ENCODE peak calls at places on chromosomes 1 and 21, in four cellular contexts. One of them, this sample, is unnamed.

GRCh38 chr1:11654571-11655262 is at the start of gene FBXO44:
- DNase-seq in body of pancreas: peak
- DNase-seq in epithelial cell of esophagus: peak
- DNase-seq in CD4-positive, CD25-positive, alpha-beta regulatory T cell: peak
- DNase-seq in this sample: no peak

GRCh38 chr1:92975551-92976232 is 14.4 kb upstream of the DIPK1A start:
- DNase-seq in epithelial cell of esophagus: no peak
- DNase-seq in CD4-positive, CD25-positive, alpha-beta regulatory T cell: no peak
- DNase-seq in body of pancreas: peak
- DNase-seq in this sample: no peak

GRCh38 chr1:164823486-164824279 is 264.7 kb downstream of the PBX1 start:
- DNase-seq in epithelial cell of esophagus: no peak
- DNase-seq in body of pancreas: peak
- DNase-seq in CD4-positive, CD25-positive, alpha-beta regulatory T cell: no peak
- DNase-seq in this sample: no peak

GRCh38 chr21:37452222-37452621 is 85.6 kb downstream of the DYRK1A start:
- DNase-seq in body of pancreas: no peak
- DNase-seq in CD4-positive, CD25-positive, alpha-beta regulatory T cell: no peak
- DNase-seq in epithelial cell of esophagus: no peak
- DNase-seq in this sample: peak

GRCh38 chr1:217921126-217921900 is 290.2 kb downstream of the SPATA17 start:
- DNase-seq in CD4-positive, CD25-positive, alpha-beta regulatory T cell: no peak
- DNase-seq in epithelial cell of esophagus: peak
- DNase-seq in body of pancreas: no peak
- DNase-seq in this sample: no peak

GRCh38 chr1:187091666-187092065 is 262.9 kb downstream of the PLA2G4A start:
- DNase-seq in CD4-positive, CD25-positive, alpha-beta regulatory T cell: no peak
- DNase-seq in epithelial cell of esophagus: no peak
- DNase-seq in body of pancreas: no peak
- DNase-seq in this sample: no peak

GRCh38 chr1:160885080-160885479 is at the start of gene ITLN1:
- DNase-seq in CD4-positive, CD25-positive, alpha-beta regulatory T cell: no peak
- DNase-seq in epithelial cell of esophagus: no peak
- DNase-seq in body of pancreas: no peak
- DNase-seq in this sample: no peak

GRCh38 chr1:160362168-160362941 is 4.5 kb upstream of the NHLH1 start:
- DNase-seq in epithelial cell of esophagus: no peak
- DNase-seq in CD4-positive, CD25-positive, alpha-beta regulatory T cell: no peak
- DNase-seq in body of pancreas: no peak
- DNase-seq in this sample: no peak

GRCh38 chr1:27638047-27638734 is 3.2 kb upstream of the FGR start:
- DNase-seq in CD4-positive, CD25-positive, alpha-beta regulatory T cell: no peak
- DNase-seq in body of pancreas: no peak
- DNase-seq in epithelial cell of esophagus: no peak
- DNase-seq in this sample: no peak

GRCh38 chr1:1060281-1061000 is 13.7 kb downstream of the RNF223 start:
- DNase-seq in CD4-positive, CD25-positive, alpha-beta regulatory T cell: no peak
- DNase-seq in epithelial cell of esophagus: no peak
- DNase-seq in body of pancreas: no peak
- DNase-seq in this sample: no peak

GRCh38 chr1:1059494-1060280 is 14.4 kb downstream of the RNF223 start:
- DNase-seq in CD4-positive, CD25-positive, alpha-beta regulatory T cell: peak
- DNase-seq in epithelial cell of esophagus: peak
- DNase-seq in body of pancreas: peak
- DNase-seq in this sample: no peak

GRCh38 chr1:1058921-1059493 is 15.1 kb downstream of the RNF223 start:
- DNase-seq in epithelial cell of esophagus: peak
- DNase-seq in body of pancreas: no peak
- DNase-seq in CD4-positive, CD25-positive, alpha-beta regulatory T cell: no peak
- DNase-seq in this sample: no peak

GRCh38 chr1:1055841-1056736 is 18.0 kb downstream of the RNF223 start:
- DNase-seq in CD4-positive, CD25-positive, alpha-beta regulatory T cell: no peak
- DNase-seq in epithelial cell of esophagus: no peak
- DNase-seq in body of pancreas: no peak
- DNase-seq in this sample: no peak

GRCh38 chr1:1058088-1058905 is 15.8 kb downstream of the RNF223 start:
- DNase-seq in CD4-positive, CD25-positive, alpha-beta regulatory T cell: no peak
- DNase-seq in epithelial cell of esophagus: no peak
- DNase-seq in body of pancreas: no peak
- DNase-seq in this sample: no peak
- H3K4me3 ChIP-seq in CD4-positive, CD25-positive, alpha-beta regulatory T cell: no peak
- H3K4me3 ChIP-seq in epithelial cell of esophagus: no peak
- H3K4me3 ChIP-seq in body of pancreas: no peak
- H3K4me3 ChIP-seq in this sample: peak

GRCh38 chr1:243730499-243731150 is 119.4 kb downstream of the AKT3 start:
- DNase-seq in epithelial cell of esophagus: peak
- DNase-seq in CD4-positive, CD25-positive, alpha-beta regulatory T cell: no peak
- DNase-seq in body of pancreas: peak
- DNase-seq in this sample: no peak
- H3K4me3 ChIP-seq in epithelial cell of esophagus: no peak
- H3K4me3 ChIP-seq in CD4-positive, CD25-positive, alpha-beta regulatory T cell: no peak
- H3K4me3 ChIP-seq in body of pancreas: no peak
- H3K4me3 ChIP-seq in this sample: no peak

GRCh38 chr1:150148834-150149489 is 754 bp upstream of the PLEKHO1 start:
- DNase-seq in body of pancreas: no peak
- DNase-seq in epithelial cell of esophagus: no peak
- DNase-seq in CD4-positive, CD25-positive, alpha-beta regulatory T cell: no peak
- DNase-seq in this sample: no peak

GRCh38 chr1:150141452-150141851 is 8.3 kb upstream of the PLEKHO1 start:
- DNase-seq in body of pancreas: no peak
- DNase-seq in CD4-positive, CD25-positive, alpha-beta regulatory T cell: no peak
- DNase-seq in epithelial cell of esophagus: no peak
- DNase-seq in this sample: no peak

GRCh38 chr1:150142083-150142482 is 7.6 kb upstream of the PLEKHO1 start:
- DNase-seq in epithelial cell of esophagus: no peak
- DNase-seq in CD4-positive, CD25-positive, alpha-beta regulatory T cell: no peak
- DNase-seq in body of pancreas: no peak
- DNase-seq in this sample: no peak

GRCh38 chr1:150146853-150147542 is 2.7 kb upstream of the PLEKHO1 start:
- DNase-seq in CD4-positive, CD25-positive, alpha-beta regulatory T cell: no peak
- DNase-seq in body of pancreas: no peak
- DNase-seq in epithelial cell of esophagus: no peak
- DNase-seq in this sample: no peak

DNA sequence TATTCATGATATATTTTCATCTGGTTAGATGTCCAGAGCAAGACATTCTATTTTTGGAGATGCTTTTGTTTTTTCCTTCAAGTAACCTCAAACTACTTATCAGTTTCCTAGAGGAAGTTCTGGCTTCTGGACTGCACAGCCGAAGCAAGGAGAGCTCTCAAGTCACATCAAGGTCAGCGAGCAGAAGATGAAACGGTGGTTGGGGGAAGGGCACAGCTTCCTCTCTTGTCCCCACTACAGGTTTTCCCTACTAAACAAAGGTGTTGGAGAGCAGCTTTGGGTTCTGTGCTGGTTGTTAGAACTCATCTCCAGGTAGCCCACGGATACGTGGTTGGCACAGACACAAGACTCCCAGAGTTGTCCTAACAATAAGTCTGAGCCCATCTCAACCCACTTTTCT is 5.1 kb upstream of the PLEKHO1 start:
- DNase-seq in body of pancreas: no peak
- DNase-seq in epithelial cell of esophagus: no peak
- DNase-seq in CD4-positive, CD25-positive, alpha-beta regulatory T cell: no peak
- DNase-seq in this sample: no peak
- H3K4me3 ChIP-seq in body of pancreas: no peak
- H3K4me3 ChIP-seq in epithelial cell of esophagus: no peak
- H3K4me3 ChIP-seq in CD4-positive, CD25-positive, alpha-beta regulatory T cell: no peak
- H3K4me3 ChIP-seq in this sample: no peak

GRCh38 chr1:154964359-154964758 is 2.8 kb upstream of the PYGO2 start:
- DNase-seq in body of pancreas: no peak
- DNase-seq in CD4-positive, CD25-positive, alpha-beta regulatory T cell: no peak
- DNase-seq in epithelial cell of esophagus: no peak
- DNase-seq in this sample: no peak
- H3K4me3 ChIP-seq in body of pancreas: no peak
- H3K4me3 ChIP-seq in CD4-positive, CD25-positive, alpha-beta regulatory T cell: no peak
- H3K4me3 ChIP-seq in epithelial cell of esophagus: no peak
- H3K4me3 ChIP-seq in this sample: no peak

GRCh38 chr1:56575865-56576264 is 3.5 kb downstream of the PLPP3 start:
- DNase-seq in CD4-positive, CD25-positive, alpha-beta regulatory T cell: no peak
- DNase-seq in body of pancreas: no peak
- DNase-seq in epithelial cell of esophagus: no peak
- DNase-seq in this sample: no peak

GRCh38 chr1:56570924-56571372 is 8.4 kb downstream of the PLPP3 start:
- DNase-seq in CD4-positive, CD25-positive, alpha-beta regulatory T cell: no peak
- DNase-seq in body of pancreas: peak
- DNase-seq in epithelial cell of esophagus: peak
- DNase-seq in this sample: no peak

GRCh38 chr1:56574794-56575193 is 4.6 kb downstream of the PLPP3 start:
- DNase-seq in CD4-positive, CD25-positive, alpha-beta regulatory T cell: no peak
- DNase-seq in epithelial cell of esophagus: no peak
- DNase-seq in body of pancreas: no peak
- DNase-seq in this sample: no peak

GRCh38 chr1:56572334-56573050 is 6.9 kb downstream of the PLPP3 start:
- DNase-seq in epithelial cell of esophagus: peak
- DNase-seq in body of pancreas: no peak
- DNase-seq in CD4-positive, CD25-positive, alpha-beta regulatory T cell: no peak
- DNase-seq in this sample: no peak

DNA sequence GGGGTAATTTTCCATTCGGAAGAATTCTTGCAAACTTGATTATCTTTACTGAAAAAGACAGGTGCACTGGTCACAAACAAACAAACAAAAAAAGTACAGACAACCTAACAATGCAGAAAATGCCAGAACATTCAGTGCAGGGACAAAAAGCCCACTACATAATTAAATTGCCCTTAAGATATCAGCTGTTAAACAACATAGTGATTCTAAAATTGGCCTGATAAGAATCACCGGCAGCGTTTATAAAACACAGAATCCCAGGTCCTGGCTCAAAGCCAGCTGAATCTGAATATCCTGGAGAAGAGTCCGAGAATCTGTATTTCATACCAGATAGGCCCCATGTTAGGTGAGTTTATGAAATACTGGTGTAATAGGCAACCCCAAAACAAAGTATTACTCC is 6.1 kb downstream of the PLPP3 start:
- DNase-seq in CD4-positive, CD25-positive, alpha-beta regulatory T cell: no peak
- DNase-seq in body of pancreas: no peak
- DNase-seq in epithelial cell of esophagus: no peak
- DNase-seq in this sample: no peak
- H3K4me3 ChIP-seq in CD4-positive, CD25-positive, alpha-beta regulatory T cell: no peak
- H3K4me3 ChIP-seq in body of pancreas: no peak
- H3K4me3 ChIP-seq in epithelial cell of esophagus: no peak
- H3K4me3 ChIP-seq in this sample: no peak

This sample was measured in skeletal muscle cell.